ENCODE peak calls at places on chromosomes 4 and X, in seven cellular contexts. P is suprapubic skin, Y is astrocyte, H is mammary epithelial cell, I is OCI-LY7, L is IMR-90, B is breast epithelium. N is an unnamed sample.

GRCh38 chrX:38060331-38060878 is 54.1 kb downstream of the SYTL5 start:
- DNase-seq in P (no peak), Y (peak; percentile 70), H (no peak), I (no peak), L (no peak), B (no peak), N (no peak)

GRCh38 chr4:7747556-7747955 is 192.1 kb downstream of the AFAP1 start:
- DNase-seq in P (no peak), Y (no peak), H (no peak), I (no peak), L (no peak), B (no peak), N (no peak)

GRCh38 chrX:74534569-74535038 is 79.8 kb downstream of the RLIM start:
- DNase-seq in P (no peak), Y (peak; percentile 59), H (peak; percentile 77), I (no peak), L (peak; percentile 53), B (no peak), N (no peak)

GRCh38 chrX:44651347-44651746 is 108.7 kb upstream of the FUNDC1 start:
- DNase-seq in P (no peak), Y (no peak), H (no peak), I (no peak), L (no peak), B (no peak), N (no peak)

GRCh38 chrX:110853610-110854009 is 58.0 kb upstream of the CHRDL1 start:
- DNase-seq in P (no peak), Y (peak; percentile 5), H (peak; percentile 42), I (no peak), L (no peak), B (peak; percentile 61), N (no peak)

GRCh38 chr4:111136438-111136837 is 513.6 kb upstream of the PITX2 start:
- DNase-seq in P (no peak), Y (peak; percentile 30), H (no peak), I (no peak), L (peak; percentile 59), B (no peak), N (no peak)

GRCh38 chr4:80340036-80340435 is 4.5 kb downstream of the CFAP299 start:
- DNase-seq in P (no peak), Y (no peak), H (no peak), I (no peak), L (peak; percentile 22), B (no peak), N (no peak)

GRCh38 chr4:1004071-1004418 is 7.4 kb upstream of the FGFRL1 start:
- DNase-seq in P (no peak), Y (no peak), H (no peak), I (no peak), L (no peak), B (no peak), N (no peak)

GRCh38 chrX:138858946-138859345 is 147.4 kb upstream of the FGF13 start:
- DNase-seq in P (no peak), Y (peak; percentile 54), H (no peak), I (no peak), L (no peak), B (no peak), N (no peak)

GRCh38 chrX:55489315-55490009 is at the start of gene USP51:
- DNase-seq in P (peak; percentile 67), Y (no peak), H (no peak), I (peak; percentile 5), L (peak; percentile 51), B (peak; percentile 42), N (peak; percentile 72)

GRCh38 chr4:23234716-23235115 is 542.0 kb downstream of the GBA3 start:
- DNase-seq in P (no peak), Y (peak; percentile 60), H (no peak), I (no peak), L (no peak), B (no peak), N (no peak)

GRCh38 chrX:63961964-63962363 is 176.9 kb upstream of the ARHGEF9 start:
- DNase-seq in P (no peak), Y (no peak), H (no peak), I (no peak), L (no peak), B (no peak), N (no peak)

GRCh38 chr4:82710202-82710929 is 88.2 kb downstream of the SCD5 start:
- DNase-seq in P (no peak), Y (no peak), H (no peak), I (no peak), L (no peak), B (no peak), N (no peak)

GRCh38 chr4:90118547-90119211 is 8.5 kb upstream of the CCSER1 start:
- DNase-seq in P (no peak), Y (no peak), H (no peak), I (no peak), L (no peak), B (no peak), N (no peak)

GRCh38 chr4:177339794-177340374 is 30.2 kb downstream of the NEIL3 start:
- DNase-seq in P (no peak), Y (peak; percentile 17), H (peak; percentile 35), I (peak; percentile 39), L (peak; percentile 51), B (no peak), N (no peak)

GRCh38 chr4:3760346-3760745 is 5.8 kb upstream of the ADRA2C start:
- DNase-seq in P (no peak), Y (no peak), H (no peak), I (no peak), L (no peak), B (no peak), N (no peak)

GRCh38 chr4:173448557-173448918 is 49.6 kb upstream of the SCRG1 start:
- DNase-seq in P (no peak), Y (peak; percentile 82), H (no peak), I (no peak), L (peak; percentile 33), B (no peak), N (no peak)

GRCh38 chr4:44447563-44448504 is 775 bp downstream of the KCTD8 start:
- DNase-seq in P (peak; percentile 59), Y (peak; percentile 47), H (peak; percentile 20), I (no peak), L (no peak), B (no peak), N (no peak)

GRCh38 chr4:186203391-186203802 is 12.0 kb downstream of the CYP4V2 start:
- DNase-seq in P (no peak), Y (no peak), H (no peak), I (no peak), L (peak; percentile 12), B (no peak), N (no peak)

GRCh38 chr4:73451978-73452747 is 16.1 kb downstream of the AFP start:
- DNase-seq in P (no peak), Y (no peak), H (no peak), I (no peak), L (no peak), B (no peak), N (no peak)
- H3K4me1 ChIP-seq in P (peaks cover 5% of the 10 kb centered on the region), Y (peaks cover 22% of the 10 kb centered on the region), H (peaks cover 7% of the 10 kb centered on the region), I (no peaks in the 10 kb centered on the region), L (peaks cover 3% of the 10 kb centered on the region), B (no peaks in the 10 kb centered on the region), N (no peaks in the 10 kb centered on the region)

GRCh38 chrX:118779581-118779980 is 44.0 kb upstream of the ZCCHC12 start:
- DNase-seq in P (no peak), Y (no peak), H (no peak), I (no peak), L (no peak), B (no peak), N (no peak)

GRCh38 chrX:118780509-118780908 is 43.1 kb upstream of the ZCCHC12 start:
- DNase-seq in P (no peak), Y (no peak), H (no peak), I (no peak), L (no peak), B (no peak), N (no peak)

DNA sequence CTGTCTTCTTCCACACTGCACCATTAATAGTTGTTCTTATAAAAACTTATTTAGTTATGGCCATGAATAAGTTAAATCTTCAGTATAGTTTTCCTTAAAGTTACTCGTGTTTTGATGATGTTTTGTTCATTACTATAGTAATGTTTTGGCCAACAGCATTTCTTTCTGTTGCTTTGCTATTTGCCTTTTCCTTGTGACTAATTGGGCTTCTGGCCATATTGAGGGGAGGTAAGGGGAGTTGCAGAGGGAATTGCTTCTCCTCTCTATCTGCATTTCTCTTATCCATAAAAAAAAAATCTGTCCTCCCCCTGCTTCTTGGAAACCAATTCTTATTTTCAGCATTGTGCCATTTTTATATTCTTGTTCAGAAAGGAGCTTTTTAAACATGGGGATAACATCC is 42.7 kb upstream of the ZCCHC12 start:
- DNase-seq in P (no peak), Y (peak; percentile 10), H (no peak), I (no peak), L (peak; percentile 24), B (no peak), N (no peak)
- H3K27ac ChIP-seq in P (no peak overlapping the region), Y (no peak overlapping the region), H (no peak overlapping the region), I (no peak overlapping the region), L (no peak overlapping the region), B (no peak overlapping the region), N (no peak overlapping the region)

GRCh38 chr4:128825226-128825625 is 15.7 kb downstream of the JADE1 start:
- DNase-seq in P (no peak), Y (peak; percentile 44), H (peak; percentile 5), I (no peak), L (no peak), B (no peak), N (no peak)

GRCh38 chr4:128831526-128832252 is 22.2 kb downstream of the JADE1 start:
- DNase-seq in P (no peak), Y (peak; percentile 49), H (no peak), I (no peak), L (peak; percentile 57), B (no peak), N (no peak)

GRCh38 chr4:128823025-128823661 is 13.6 kb downstream of the JADE1 start:
- DNase-seq in P (no peak), Y (peak; percentile 96), H (peak; percentile 83), I (no peak), L (peak; percentile 98), B (no peak), N (no peak)

GRCh38 chr4:128830906-128831525 is 21.5 kb downstream of the JADE1 start:
- DNase-seq in P (no peak), Y (no peak), H (no peak), I (peak; percentile 49), L (no peak), B (no peak), N (no peak)

DNA sequence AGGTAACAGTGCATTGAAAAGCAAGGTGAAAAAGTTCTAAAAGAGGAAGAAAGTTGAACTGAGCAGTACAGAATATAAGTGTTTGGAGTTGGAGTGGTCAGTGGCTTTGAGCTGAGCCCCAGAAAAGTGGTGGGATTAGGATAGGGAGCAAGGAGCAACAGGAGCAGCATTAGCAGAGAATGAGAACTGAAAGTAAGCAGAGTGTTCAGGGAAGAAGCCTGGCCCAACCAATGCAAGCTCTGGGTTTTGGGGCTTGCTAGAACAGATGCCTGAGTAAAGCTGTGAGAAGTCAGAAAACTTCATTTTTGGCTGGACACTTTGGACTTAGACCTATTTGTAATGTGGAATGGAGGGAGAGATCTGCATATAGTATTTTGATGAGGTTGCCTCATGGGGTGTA is 17.8 kb downstream of the JADE1 start:
- DNase-seq in P (no peak), Y (no peak), H (no peak), I (no peak), L (no peak), B (no peak), N (no peak)
- H3K36me3 ChIP-seq in P (peaks cover 5% of the 10 kb centered on the region), Y (no peaks in the 10 kb centered on the region), H (no peaks in the 10 kb centered on the region), I (peaks cover 67% of the 10 kb centered on the region), L (peaks cover 2% of the 10 kb centered on the region), B (no peaks in the 10 kb centered on the region), N (no peaks in the 10 kb centered on the region)

DNA sequence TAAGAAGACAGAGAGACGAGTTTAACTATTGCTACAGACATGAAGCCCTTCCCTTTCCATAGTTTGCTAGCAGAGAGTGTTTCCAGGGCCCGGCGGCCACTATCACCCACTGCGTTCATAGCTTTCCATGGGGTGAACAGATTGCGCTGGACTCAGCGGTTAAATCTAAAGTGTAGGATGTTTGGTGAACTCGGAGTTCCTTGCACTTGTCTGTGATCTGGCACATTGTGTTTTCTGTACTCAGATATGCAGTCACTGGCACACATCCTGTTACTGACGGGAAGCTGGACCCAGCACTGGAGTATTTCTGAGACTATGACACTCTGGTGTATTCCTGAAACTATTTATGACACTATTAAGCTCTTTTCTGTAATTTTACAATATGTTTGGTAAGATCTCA is 13.9 kb downstream of the CD99 start:
- DNase-seq in P (no peak), Y (peak; percentile 49), H (no peak), I (no peak), L (no peak), B (no peak), N (no peak)
- H3K4me1 ChIP-seq in P (peaks cover 84% of the 10 kb centered on the region), Y (peaks cover 61% of the 10 kb centered on the region), H (peaks cover 34% of the 10 kb centered on the region), I (peaks cover 77% of the 10 kb centered on the region), L (peaks cover 23% of the 10 kb centered on the region), B (no peaks in the 10 kb centered on the region), N (peaks cover 32% of the 10 kb centered on the region)